ENCODE peak calls at places on chromosomes 13 and 19, in four cellular contexts. J, D, N and R are unnamed samples.
A peak's percentile ranks its signal among the peaks of the same experiment; 100 is the strongest.

GRCh38 chr13:98410591-98410990 is 166.3 kb downstream of the STK24 start:
- DNase-seq in N (no peak), D (no peak), J (no peak), R (no peak)

GRCh38 chr19:4350111-4350510 is 6.7 kb downstream of the MPND start:
- DNase-seq in N (no peak), J (no peak), D (no peak), R (no peak)

GRCh38 chr19:17159466-17160393 is 55.4 kb upstream of the USE1 start:
- DNase-seq in D (no peak), N (no peak), J (peak; percentile 6), R (no peak)

GRCh38 chr19:42108527-42109389 is 23.5 kb downstream of the POU2F2 start:
- DNase-seq in N (peak; percentile 72), J (peak; percentile 89), D (peak; percentile 88), R (peak; percentile 90)

GRCh38 chr19:30304540-30304939 is 67.6 kb upstream of the ZNF536 start:
- DNase-seq in D (no peak), J (no peak), N (no peak), R (no peak)

GRCh38 chr13:24698686-24699085 is 18.5 kb downstream of the ATP12A start:
- DNase-seq in N (no peak), D (no peak), J (no peak), R (no peak)

GRCh38 chr19:32041681-32042292 is 303.6 kb upstream of the ZNF507 start:
- DNase-seq in D (peak; percentile 38), N (no peak), J (peak; percentile 31), R (no peak)

GRCh38 chr13:85186646-85187045 is 612.6 kb downstream of the SLITRK6 start:
- DNase-seq in J (no peak), D (no peak), N (no peak), R (no peak)

GRCh38 chr19:44993926-44994537 is 7.2 kb upstream of the RELB start:
- DNase-seq in N (no peak), J (no peak), D (no peak), R (no peak)

GRCh38 chr19:11381535-11382369 is 2.4 kb downstream of the EPOR start:
- DNase-seq in J (peak; percentile 88), D (no peak), N (peak; percentile 66), R (peak; percentile 81)

GRCh38 chr13:46367622-46368327 is 19.3 kb downstream of the RUBCNL start:
- DNase-seq in D (no peak), J (peak; percentile 45), N (no peak), R (no peak)

GRCh38 chr13:40787062-40787461 is 2.3 kb upstream of the SLC25A15 start:
- DNase-seq in D (no peak), J (peak; percentile 93), N (no peak), R (no peak)

GRCh38 chr13:50230365-50230978 is 215.2 kb downstream of the KCNRG start:
- DNase-seq in D (no peak), N (no peak), J (peak; percentile 53), R (no peak)

GRCh38 chr13:98320561-98321105 is 143.6 kb upstream of the RNF113B start:
- DNase-seq in N (no peak), J (no peak), D (no peak), R (no peak)

GRCh38 chr19:41373993-41374392 is 2.3 kb upstream of the TMEM91 start:
- DNase-seq in D (no peak), N (no peak), J (peak; percentile 92), R (peak; percentile 90)

GRCh38 chr13:58318495-58319167 is 687.1 kb downstream of the PCDH17 start:
- DNase-seq in J (no peak), N (no peak), D (no peak), R (no peak)

GRCh38 chr19:13207237-13208130 is 57.3 kb downstream of the IER2 start:
- DNase-seq in D (no peak), J (no peak), N (no peak), R (no peak)

GRCh38 chr13:106393776-106394175 is 141.7 kb downstream of the EFNB2 start:
- DNase-seq in D (no peak), N (no peak), J (peak; percentile 43), R (no peak)

GRCh38 chr19:18557474-18558201 is at the start of gene KXD1:
- DNase-seq in J (peak; percentile 99), N (peak; percentile 98), D (peak; percentile 92), R (peak; percentile 98)

GRCh38 chr19:1651548-1652394 is 644 bp downstream of the TCF3 start:
- DNase-seq in J (peak; percentile 23), N (no peak), D (peak; percentile 61), R (peak; percentile 40)

GRCh38 chr19:31427857-31428256 is 78.6 kb upstream of the TSHZ3 start:
- DNase-seq in D (no peak), J (no peak), N (no peak), R (no peak)

GRCh38 chr13:99332456-99332855 is 25.3 kb upstream of the GPR183 start:
- DNase-seq in D (no peak), N (no peak), J (no peak), R (no peak)

GRCh38 chr19:47227347-47228167 is 3.4 kb downstream of the BBC3 start:
- DNase-seq in D (peak; percentile 62), N (peak; percentile 69), J (peak; percentile 94), R (peak; percentile 89)

GRCh38 chr19:47228168-47228936 is 2.6 kb downstream of the BBC3 start:
- DNase-seq in J (peak; percentile 17), N (no peak), D (peak; percentile 26), R (no peak)

GRCh38 chr19:47228937-47229673 is 1.9 kb downstream of the BBC3 start:
- DNase-seq in D (peak; percentile 24), J (peak; percentile 61), N (no peak), R (peak; percentile 67)

GRCh38 chr19:47226426-47227346 is 4.3 kb downstream of the BBC3 start:
- DNase-seq in J (peak; percentile 67), N (peak; percentile 57), D (peak; percentile 55), R (peak; percentile 54)

DNA sequence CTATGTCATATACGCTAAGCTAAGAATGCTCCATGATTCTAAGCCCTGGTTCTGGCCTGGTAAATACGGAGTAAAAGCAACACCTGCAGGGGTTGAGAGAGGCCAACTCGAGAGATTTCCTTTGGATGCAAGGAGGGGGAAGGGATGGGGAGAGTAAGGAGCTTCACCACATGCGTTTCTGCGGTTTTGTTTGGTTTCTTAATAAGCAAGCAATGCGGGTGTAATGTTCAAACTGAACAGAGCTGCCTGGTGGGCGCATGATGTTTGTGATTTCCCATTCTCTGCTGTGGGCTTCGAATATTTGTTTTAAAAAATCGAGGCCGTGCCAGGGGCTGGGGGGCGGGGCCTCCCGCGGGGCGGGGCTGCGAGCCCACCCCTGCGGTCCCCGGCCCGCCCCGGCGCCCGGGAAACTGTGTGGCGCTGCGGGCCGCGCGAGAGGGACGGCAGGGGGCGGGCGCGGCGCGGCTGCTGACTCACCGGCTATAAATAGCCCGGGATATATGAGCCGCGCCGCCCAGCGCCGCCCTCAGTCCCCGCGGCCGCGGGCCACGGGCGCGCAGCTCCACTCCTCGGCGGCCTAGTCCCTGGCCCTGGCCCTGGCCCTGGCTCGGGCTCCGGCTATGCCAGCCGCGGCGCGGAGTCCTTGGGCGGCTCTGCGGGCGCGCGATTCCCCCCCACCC is 5.1 kb downstream of the BBC3 start:
- DNase-seq in N (no peak), J (peak; percentile 84), D (peak; percentile 92), R (peak; percentile 84)
- TF ChIP-seq FOS in N (no peak), J (peak; percentile 62), D (no peak), R (peak; percentile 70)

GRCh38 chr13:32233062-32233461 is 82.1 kb downstream of the ZAR1L start:
- DNase-seq in N (no peak), J (no peak), D (no peak), R (no peak)

GRCh38 chr13:32228330-32229041 is 86.7 kb downstream of the ZAR1L start:
- DNase-seq in D (no peak), J (peak; percentile 84), N (no peak), R (no peak)

GRCh38 chr13:32232263-32232662 is 82.9 kb downstream of the ZAR1L start:
- DNase-seq in D (no peak), J (no peak), N (no peak), R (no peak)

GRCh38 chr13:32225494-32225931 is 89.7 kb downstream of the ZAR1L start:
- DNase-seq in D (no peak), J (peak; percentile 92), N (no peak), R (no peak)

GRCh38 chr13:32229443-32229842 is 85.7 kb downstream of the ZAR1L start:
- DNase-seq in N (no peak), J (peak; percentile 28), D (no peak), R (no peak)
- TF ChIP-seq FOS in N (no peak), J (no peak), D (no peak), R (no peak)

GRCh38 chr13:21117104-21117809 is 55.9 kb upstream of the LATS2 start:
- DNase-seq in D (no peak), J (no peak), N (no peak), R (no peak)
- TF ChIP-seq FOS in D (no peak), J (no peak), N (no peak), R (no peak)

GRCh38 chr13:110638814-110639806 is 23.8 kb downstream of the NAXD start:
- DNase-seq in N (no peak), J (no peak), D (no peak), R (no peak)

GRCh38 chr13:110642291-110642981 is 27.1 kb downstream of the NAXD start:
- DNase-seq in J (no peak), D (no peak), N (no peak), R (no peak)

GRCh38 chr13:110641055-110642015 is 26.0 kb downstream of the NAXD start:
- DNase-seq in N (no peak), D (no peak), J (peak; percentile 53), R (no peak)

GRCh38 chr13:110639935-110640334 is 24.6 kb downstream of the NAXD start:
- DNase-seq in J (no peak), D (no peak), N (no peak), R (no peak)

GRCh38 chr13:110640591-110641029 is 25.3 kb downstream of the NAXD start:
- DNase-seq in J (peak; percentile 60), D (no peak), N (no peak), R (peak; percentile 16)
- TF ChIP-seq FOS in J (no peak), D (no peak), N (no peak), R (no peak)

GRCh38 chr13:34294483-34295129 is 476.7 kb downstream of the RFC3 start:
- DNase-seq in D (no peak), N (no peak), J (no peak), R (no peak)
- TF ChIP-seq FOS in D (no peak), N (no peak), J (no peak), R (no peak)

DNA sequence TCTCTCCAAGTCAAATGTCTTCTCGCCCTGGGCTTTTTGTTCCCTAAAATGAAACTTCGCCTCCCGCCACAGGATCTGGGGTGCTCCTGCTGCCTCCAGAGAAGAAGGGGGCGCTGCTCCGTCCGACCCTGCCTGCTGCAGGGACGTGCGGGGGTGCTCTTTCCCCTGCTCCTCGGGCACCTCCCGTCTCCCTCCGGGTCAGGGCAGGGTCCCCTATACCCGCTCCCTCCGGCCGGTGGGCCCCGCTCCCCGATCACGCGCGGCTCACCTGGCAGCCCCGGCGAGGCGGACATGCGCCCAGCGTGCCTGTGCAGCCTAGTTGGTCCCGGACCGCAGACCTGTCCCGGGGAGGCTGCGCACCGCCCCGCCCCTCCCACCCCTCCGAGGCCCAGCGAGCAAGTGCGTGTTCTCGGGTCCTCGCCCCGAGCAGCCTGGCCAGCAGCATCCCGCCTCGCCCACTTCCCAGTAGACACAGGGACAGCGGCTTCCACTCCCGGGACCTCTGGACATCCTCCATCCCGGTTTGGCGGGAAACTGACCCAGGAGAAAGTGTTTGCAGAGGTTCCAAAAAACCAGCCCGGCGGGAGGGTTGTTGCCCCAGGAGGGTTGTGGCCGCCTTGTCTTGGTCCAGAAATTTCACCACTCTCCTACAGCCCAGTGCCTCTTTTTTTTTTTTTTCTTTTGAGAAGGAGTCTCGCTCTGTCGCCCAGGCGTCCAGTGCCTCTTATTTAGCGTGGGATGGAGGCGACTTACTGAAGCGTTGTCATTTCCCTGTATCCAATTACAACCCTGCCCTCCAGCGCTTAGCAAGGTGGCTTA is at the start of gene OXGR1:
- DNase-seq in N (no peak), D (peak; percentile 5), J (no peak), R (no peak)
- TF ChIP-seq FOS in N (no peak), D (no peak), J (no peak), R (no peak)